ENCODE peak calls at places on chromosomes 7 and 10, in eight cellular contexts. G, E, R, F, B, H, C and Z are unnamed samples. For H3K36me3, the result is how much of the 10 kb centered on the place peaks cover.

GRCh38 chr7:80443336-80443735 is 68.5 kb downstream of the GNAT3 start:
- DNase-seq in C (no peak), F (no peak), E (no peak), R (no peak), G (no peak), B (no peak), H (peak), Z (no peak)

GRCh38 chr7:11191574-11192220 is 218.0 kb downstream of the PHF14 start:
- DNase-seq in C (no peak), G (no peak), E (no peak), F (no peak), H (no peak), R (no peak), B (no peak), Z (no peak)

GRCh38 chr7:23598321-23598720 is 1.1 kb downstream of the CCDC126 start:
- DNase-seq in C (no peak), H (no peak), R (no peak), F (no peak), E (no peak), G (no peak), B (no peak), Z (no peak)

GRCh38 chr7:2012981-2013380 is 219.8 kb downstream of the MAD1L1 start:
- DNase-seq in R (no peak), H (peak), C (no peak), E (no peak), G (peak), F (peak), B (peak), Z (no peak)

GRCh38 chr7:30997316-30997715 is 33.6 kb downstream of the GHRHR start:
- DNase-seq in G (no peak), B (no peak), R (no peak), C (no peak), E (no peak), H (no peak), F (peak), Z (no peak)

GRCh38 chr10:113958631-113959382 is 84.9 kb upstream of the ADRB1 start:
- DNase-seq in G (peak), B (peak), R (peak), F (peak), H (peak), E (peak), C (no peak), Z (no peak)

GRCh38 chr10:83104616-83105015 is 1034.7 kb upstream of the GHITM start:
- DNase-seq in H (no peak), F (no peak), C (no peak), G (no peak), R (no peak), E (no peak), B (no peak), Z (no peak)

GRCh38 chr10:80493482-80494021 is 39.4 kb downstream of the TSPAN14 start:
- DNase-seq in G (no peak), B (no peak), R (no peak), E (no peak), H (peak), F (peak), C (no peak), Z (peak)

GRCh38 chr7:29435167-29435566 is 128.5 kb upstream of the PRR15 start:
- DNase-seq in B (no peak), C (no peak), R (no peak), E (no peak), G (no peak), F (no peak), H (no peak), Z (no peak)

GRCh38 chr10:94264085-94264484 is 98.7 kb downstream of the NOC3L start:
- DNase-seq in B (no peak), H (no peak), C (no peak), F (no peak), G (no peak), E (no peak), R (no peak), Z (no peak)

GRCh38 chr7:115475774-115476407 is 554.0 kb downstream of the MDFIC start:
- DNase-seq in F (peak), R (peak), H (peak), C (no peak), G (no peak), B (no peak), E (no peak), Z (no peak)

GRCh38 chr7:142587578-142588191 is 161.6 kb upstream of the PRSS1 start:
- DNase-seq in G (peak), R (peak), B (no peak), C (no peak), E (no peak), H (peak), F (peak), Z (no peak)

GRCh38 chr10:95425592-95426465 is 135.0 kb upstream of the PDLIM1 start:
- DNase-seq in R (no peak), E (no peak), F (no peak), B (no peak), G (no peak), C (no peak), H (no peak), Z (no peak)
- H3K36me3 ChIP-seq in R (under half), E (half or more), F (under half), B (under half), G (under half), C (under half), H (under half), Z (under half)

GRCh38 chr7:52260046-52260665 is 775.3 kb upstream of the POM121L12 start:
- DNase-seq in R (no peak), E (no peak), C (no peak), H (no peak), G (peak), B (no peak), F (no peak), Z (no peak)
- TF ChIP-seq CTCF in R (no peak), E (no peak), C (peak), H (no peak), G (peak), B (peak), F (no peak), Z (no peak)

GRCh38 chr10:34954142-34954541 is 136.0 kb downstream of the CUL2 start:
- DNase-seq in B (peak), E (no peak), H (no peak), R (peak), F (no peak), C (peak), G (no peak), Z (no peak)

GRCh38 chr10:34959321-34959720 is 130.8 kb downstream of the CUL2 start:
- DNase-seq in E (no peak), B (no peak), H (no peak), F (no peak), R (no peak), G (no peak), C (no peak), Z (no peak)

GRCh38 chr10:34957531-34957930 is 132.6 kb downstream of the CUL2 start:
- DNase-seq in R (no peak), C (no peak), H (no peak), E (no peak), G (no peak), F (no peak), B (no peak), Z (no peak)

GRCh38 chr10:34955391-34955790 is 134.8 kb downstream of the CUL2 start:
- DNase-seq in E (no peak), H (peak), B (no peak), R (no peak), C (no peak), G (no peak), F (peak), Z (no peak)

GRCh38 chr10:34956756-34957155 is 133.4 kb downstream of the CUL2 start:
- DNase-seq in G (no peak), C (no peak), R (no peak), E (no peak), H (no peak), F (no peak), B (no peak), Z (no peak)
- H3K4me3 ChIP-seq in G (no peak), C (no peak), R (no peak), E (no peak), H (no peak), F (no peak), B (no peak), Z (no peak)

DNA sequence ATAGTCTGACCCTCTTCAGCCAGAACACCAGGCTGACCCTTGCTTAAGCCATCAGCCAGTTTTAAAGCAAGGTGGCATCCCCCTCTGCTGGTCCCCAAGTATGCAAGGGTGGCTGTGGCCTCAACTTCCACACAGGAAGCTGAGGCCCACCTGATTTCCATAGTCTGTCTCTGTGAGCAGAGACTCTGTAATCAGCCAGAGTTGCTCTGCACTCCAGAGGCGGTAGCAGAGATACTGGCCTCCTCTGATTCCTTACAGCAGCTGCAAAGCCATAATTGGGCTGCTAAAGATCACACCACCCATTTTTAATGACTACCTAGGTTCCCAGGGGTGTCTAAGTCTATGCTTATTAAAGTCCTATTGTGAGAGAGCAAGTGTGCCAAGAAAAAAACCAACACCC is 1.8 kb downstream of the PDAP1 start:
- DNase-seq in C (no peak), F (no peak), B (no peak), E (no peak), R (no peak), H (no peak), G (no peak), Z (no peak)
- H3K36me3 ChIP-seq in C (under half), F (under half), B (half or more), E (under half), R (under half), H (under half), G (under half), Z (under half)

GRCh38 chr10:69965919-69966662 is 86.6 kb upstream of the MACROH2A2 start:
- DNase-seq in C (no peak), G (no peak), R (peak), F (peak), H (peak), B (no peak), E (peak), Z (no peak)

GRCh38 chr10:69972951-69973350 is 79.7 kb upstream of the MACROH2A2 start:
- DNase-seq in G (no peak), E (no peak), F (peak), R (no peak), C (no peak), H (no peak), B (no peak), Z (no peak)

GRCh38 chr10:69969961-69970360 is 82.7 kb upstream of the MACROH2A2 start:
- DNase-seq in C (no peak), G (no peak), F (no peak), E (no peak), H (no peak), B (no peak), R (no peak), Z (no peak)

GRCh38 chr10:69965086-69965485 is 87.6 kb upstream of the MACROH2A2 start:
- DNase-seq in G (no peak), R (peak), B (no peak), F (no peak), H (no peak), E (peak), C (no peak), Z (no peak)

DNA sequence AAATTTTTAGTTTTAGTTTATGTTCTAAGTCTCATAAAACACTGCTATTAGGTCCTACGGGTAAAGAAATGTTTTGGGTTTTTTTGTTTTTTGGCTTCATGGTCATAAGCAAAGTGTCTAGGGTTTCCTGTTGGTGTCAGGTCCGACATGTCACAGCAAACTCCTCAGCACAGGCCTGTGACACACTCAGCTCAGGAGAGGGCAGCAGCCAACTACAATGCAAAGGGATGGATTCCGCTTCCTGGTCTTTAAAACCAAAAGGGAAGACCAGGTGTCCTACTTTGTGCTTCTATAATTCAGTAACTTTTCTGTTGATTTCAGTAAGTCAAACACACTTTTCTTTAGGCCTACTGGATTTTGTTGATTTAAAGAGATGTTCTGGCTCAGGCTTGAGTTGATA is 83.8 kb upstream of the MACROH2A2 start:
- DNase-seq in H (no peak), F (no peak), B (no peak), C (no peak), R (no peak), G (no peak), E (no peak), Z (no peak)
- TF ChIP-seq CTCF in H (no peak), F (no peak), B (no peak), C (no peak), R (no peak), G (no peak), E (no peak), Z (no peak)

GRCh38 chr7:471866-472639 is 47.6 kb downstream of the PDGFA start:
- DNase-seq in B (peak), R (no peak), H (peak), C (no peak), E (peak), G (peak), F (peak), Z (no peak)
- H3K4me3 ChIP-seq in B (no peak), R (no peak), H (no peak), C (no peak), E (no peak), G (no peak), F (no peak), Z (no peak)

GRCh38 chr10:6558759-6559429 is 21.2 kb downstream of the PRKCQ start:
- DNase-seq in E (no peak), R (no peak), H (no peak), G (no peak), F (no peak), C (no peak), B (no peak), Z (no peak)
- H3K36me3 ChIP-seq in E (under half), R (under half), H (under half), G (under half), F (under half), C (under half), B (under half), Z (under half)

GRCh38 chr7:32905175-32905662 is 13.7 kb upstream of the KBTBD2 start:
- DNase-seq in C (peak), R (peak), F (peak), H (peak), E (no peak), B (peak), G (peak), Z (peak)
- TF ChIP-seq CTCF in C (no peak), R (no peak), F (no peak), H (peak), E (no peak), B (no peak), G (no peak), Z (no peak)

GRCh38 chr7:26101471-26102151 is 50.4 kb upstream of the NFE2L3 start:
- DNase-seq in G (no peak), F (no peak), B (no peak), C (no peak), R (no peak), E (no peak), H (no peak), Z (no peak)

GRCh38 chr7:26097837-26098668 is 53.9 kb upstream of the NFE2L3 start:
- DNase-seq in R (no peak), E (no peak), F (no peak), B (no peak), C (no peak), H (no peak), G (no peak), Z (no peak)

GRCh38 chr7:26102176-26102575 is 49.8 kb upstream of the NFE2L3 start:
- DNase-seq in R (no peak), G (no peak), H (no peak), E (no peak), B (no peak), C (no peak), F (no peak), Z (no peak)

GRCh38 chr7:26103541-26104070 is 48.4 kb upstream of the NFE2L3 start:
- DNase-seq in R (no peak), C (no peak), G (no peak), H (no peak), E (no peak), F (no peak), B (no peak), Z (no peak)

GRCh38 chr7:26100940-26101339 is 51.1 kb upstream of the NFE2L3 start:
- DNase-seq in H (no peak), F (no peak), C (no peak), E (no peak), R (no peak), B (no peak), G (no peak), Z (no peak)
- H3K4me3 ChIP-seq in H (no peak), F (no peak), C (no peak), E (no peak), R (no peak), B (no peak), G (no peak), Z (no peak)